ENCODE peak calls at places on chromosomes 4 and X, in four cellular contexts. One of them, this sample, is unnamed.

GRCh38 chr4:160276785-160277325 is 1174.0 kb downstream of the RAPGEF2 start:
- DNase-seq in brain pericyte: no peak
- DNase-seq in mucosa of descending colon: no peak
- DNase-seq in cardiac muscle cell: no peak
- DNase-seq in this sample: no peak

GRCh38 chrX:52425710-52426245 is 57.0 kb downstream of the XAGE2 start:
- DNase-seq in brain pericyte: no peak
- DNase-seq in mucosa of descending colon: no peak
- DNase-seq in cardiac muscle cell: no peak
- DNase-seq in this sample: no peak

GRCh38 chr4:141041021-141041476 is 92.2 kb downstream of the RNF150 start:
- DNase-seq in brain pericyte: no peak
- DNase-seq in cardiac muscle cell: no peak
- DNase-seq in mucosa of descending colon: no peak
- DNase-seq in this sample: no peak

GRCh38 chr4:20422398-20422797 is 170.7 kb downstream of the SLIT2 start:
- DNase-seq in cardiac muscle cell: peak
- DNase-seq in mucosa of descending colon: no peak
- DNase-seq in brain pericyte: peak
- DNase-seq in this sample: peak

GRCh38 chr4:182880387-182881356 is 36.5 kb downstream of the DCTD start:
- DNase-seq in mucosa of descending colon: no peak
- DNase-seq in cardiac muscle cell: no peak
- DNase-seq in brain pericyte: no peak
- DNase-seq in this sample: peak

GRCh38 chr4:185318679-185319078 is 77.0 kb downstream of the LRP2BP start:
- DNase-seq in brain pericyte: no peak
- DNase-seq in cardiac muscle cell: no peak
- DNase-seq in mucosa of descending colon: no peak
- DNase-seq in this sample: no peak

GRCh38 chr4:88646528-88647280 is 50.9 kb downstream of the NAP1L5 start:
- DNase-seq in brain pericyte: no peak
- DNase-seq in mucosa of descending colon: no peak
- DNase-seq in cardiac muscle cell: no peak
- DNase-seq in this sample: no peak

GRCh38 chr4:81031389-81032173 is 1.1 kb downstream of the BMP3 start:
- DNase-seq in cardiac muscle cell: no peak
- DNase-seq in brain pericyte: no peak
- DNase-seq in mucosa of descending colon: peak
- DNase-seq in this sample: no peak

This sample was measured in stomach.